ENCODE peak calls at places on chromosomes 5 and 9, in ten cellular contexts. One of them, this sample, is unnamed. For H3K27me3 and H3K4me1, the result is how much of the 10 kb centered on the place peaks cover.

GRCh38 chr9:111731916-111732315 is 62.8 kb downstream of the SHOC1 start:
- DNase-seq in colonic mucosa: no peak
- DNase-seq in mammary epithelial cell: peak
- DNase-seq in upper lobe of left lung: no peak
- DNase-seq in prostate gland: no peak
- DNase-seq in heart right ventricle: no peak
- DNase-seq in psoas muscle: no peak
- DNase-seq in pancreas: no peak
- DNase-seq in cardiac muscle cell: peak
- DNase-seq in aorta: no peak
- DNase-seq in this sample: no peak

GRCh38 chr5:102956599-102956998 is 163.3 kb downstream of the GIN1 start:
- DNase-seq in pancreas: no peak
- DNase-seq in cardiac muscle cell: no peak
- DNase-seq in mammary epithelial cell: no peak
- DNase-seq in heart right ventricle: no peak
- DNase-seq in psoas muscle: no peak
- DNase-seq in colonic mucosa: no peak
- DNase-seq in aorta: no peak
- DNase-seq in prostate gland: no peak
- DNase-seq in upper lobe of left lung: no peak
- DNase-seq in this sample: no peak

GRCh38 chr5:180115326-180116076 is 43.9 kb upstream of the RNF130 start:
- DNase-seq in aorta: no peak
- DNase-seq in pancreas: no peak
- DNase-seq in upper lobe of left lung: no peak
- DNase-seq in colonic mucosa: no peak
- DNase-seq in heart right ventricle: no peak
- DNase-seq in psoas muscle: no peak
- DNase-seq in mammary epithelial cell: no peak
- DNase-seq in cardiac muscle cell: no peak
- DNase-seq in prostate gland: no peak
- DNase-seq in this sample: no peak

GRCh38 chr9:136553581-136553980 is 7.7 kb upstream of the NOTCH1 start:
- DNase-seq in colonic mucosa: no peak
- DNase-seq in prostate gland: no peak
- DNase-seq in cardiac muscle cell: no peak
- DNase-seq in heart right ventricle: no peak
- DNase-seq in aorta: no peak
- DNase-seq in upper lobe of left lung: peak
- DNase-seq in psoas muscle: no peak
- DNase-seq in pancreas: no peak
- DNase-seq in mammary epithelial cell: no peak
- DNase-seq in this sample: no peak

GRCh38 chr9:136949239-136949816 is 2.7 kb upstream of the LCN12 start:
- DNase-seq in pancreas: no peak
- DNase-seq in aorta: no peak
- DNase-seq in psoas muscle: peak
- DNase-seq in upper lobe of left lung: peak
- DNase-seq in cardiac muscle cell: no peak
- DNase-seq in colonic mucosa: no peak
- DNase-seq in heart right ventricle: peak
- DNase-seq in mammary epithelial cell: no peak
- DNase-seq in prostate gland: no peak
- DNase-seq in this sample: no peak

GRCh38 chr5:125049721-125050357 is 303.4 kb upstream of the ZNF608 start:
- DNase-seq in prostate gland: no peak
- DNase-seq in aorta: no peak
- DNase-seq in colonic mucosa: no peak
- DNase-seq in psoas muscle: no peak
- DNase-seq in cardiac muscle cell: no peak
- DNase-seq in mammary epithelial cell: no peak
- DNase-seq in upper lobe of left lung: no peak
- DNase-seq in heart right ventricle: no peak
- DNase-seq in pancreas: no peak
- DNase-seq in this sample: no peak

GRCh38 chr9:106830527-106831140 is 32.3 kb upstream of the ZNF462 start:
- DNase-seq in psoas muscle: no peak
- DNase-seq in heart right ventricle: no peak
- DNase-seq in pancreas: no peak
- DNase-seq in mammary epithelial cell: peak
- DNase-seq in aorta: no peak
- DNase-seq in cardiac muscle cell: peak
- DNase-seq in prostate gland: no peak
- DNase-seq in colonic mucosa: no peak
- DNase-seq in upper lobe of left lung: no peak
- DNase-seq in this sample: no peak

GRCh38 chr9:114487607-114488300 is 17.5 kb downstream of the WHRN start:
- DNase-seq in colonic mucosa: peak
- DNase-seq in aorta: peak
- DNase-seq in heart right ventricle: no peak
- DNase-seq in cardiac muscle cell: peak
- DNase-seq in upper lobe of left lung: no peak
- DNase-seq in pancreas: peak
- DNase-seq in prostate gland: peak
- DNase-seq in psoas muscle: no peak
- DNase-seq in mammary epithelial cell: peak
- DNase-seq in this sample: no peak

DNA sequence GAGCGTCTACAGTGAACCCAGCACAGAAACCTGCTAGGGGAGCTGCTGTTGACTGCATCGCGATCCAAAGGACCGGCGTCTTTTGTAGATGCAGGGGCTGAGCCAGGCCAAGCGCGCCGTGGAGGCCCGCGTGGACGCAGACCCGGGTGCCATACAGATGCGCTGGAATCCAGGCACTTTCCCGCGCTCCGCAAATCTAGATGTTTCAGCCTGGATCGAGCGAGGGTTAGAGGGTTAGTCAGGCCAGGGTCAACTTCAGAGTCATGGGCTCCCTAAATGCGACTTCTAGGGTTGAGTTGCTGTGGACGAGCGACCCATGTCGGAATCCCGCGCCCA is 941 bp upstream of the TCF7 start:
- DNase-seq in mammary epithelial cell: no peak
- DNase-seq in prostate gland: no peak
- DNase-seq in psoas muscle: no peak
- DNase-seq in upper lobe of left lung: no peak
- DNase-seq in aorta: no peak
- DNase-seq in heart right ventricle: no peak
- DNase-seq in pancreas: no peak
- DNase-seq in colonic mucosa: no peak
- DNase-seq in cardiac muscle cell: no peak
- DNase-seq in this sample: no peak
- H3K27me3 ChIP-seq in mammary epithelial cell: under half
- H3K27me3 ChIP-seq in prostate gland: under half
- H3K27me3 ChIP-seq in psoas muscle: under half
- H3K27me3 ChIP-seq in upper lobe of left lung: under half
- H3K27me3 ChIP-seq in aorta: under half
- H3K27me3 ChIP-seq in heart right ventricle: under half
- H3K27me3 ChIP-seq in pancreas: under half
- H3K27me3 ChIP-seq in colonic mucosa: under half
- H3K27me3 ChIP-seq in cardiac muscle cell: under half
- H3K27me3 ChIP-seq in this sample: under half

GRCh38 chr5:90915393-90915792 is 356.8 kb downstream of the ADGRV1 start:
- DNase-seq in pancreas: no peak
- DNase-seq in psoas muscle: no peak
- DNase-seq in prostate gland: no peak
- DNase-seq in cardiac muscle cell: no peak
- DNase-seq in mammary epithelial cell: no peak
- DNase-seq in heart right ventricle: no peak
- DNase-seq in colonic mucosa: no peak
- DNase-seq in aorta: no peak
- DNase-seq in upper lobe of left lung: no peak
- DNase-seq in this sample: no peak

GRCh38 chr5:90909945-90910344 is 351.3 kb downstream of the ADGRV1 start:
- DNase-seq in aorta: no peak
- DNase-seq in colonic mucosa: no peak
- DNase-seq in psoas muscle: no peak
- DNase-seq in heart right ventricle: no peak
- DNase-seq in cardiac muscle cell: no peak
- DNase-seq in prostate gland: no peak
- DNase-seq in pancreas: no peak
- DNase-seq in upper lobe of left lung: no peak
- DNase-seq in mammary epithelial cell: no peak
- DNase-seq in this sample: no peak

GRCh38 chr5:90909091-90909503 is 350.5 kb downstream of the ADGRV1 start:
- DNase-seq in psoas muscle: no peak
- DNase-seq in aorta: no peak
- DNase-seq in pancreas: no peak
- DNase-seq in upper lobe of left lung: no peak
- DNase-seq in mammary epithelial cell: no peak
- DNase-seq in colonic mucosa: no peak
- DNase-seq in prostate gland: no peak
- DNase-seq in heart right ventricle: no peak
- DNase-seq in cardiac muscle cell: peak
- DNase-seq in this sample: no peak

DNA sequence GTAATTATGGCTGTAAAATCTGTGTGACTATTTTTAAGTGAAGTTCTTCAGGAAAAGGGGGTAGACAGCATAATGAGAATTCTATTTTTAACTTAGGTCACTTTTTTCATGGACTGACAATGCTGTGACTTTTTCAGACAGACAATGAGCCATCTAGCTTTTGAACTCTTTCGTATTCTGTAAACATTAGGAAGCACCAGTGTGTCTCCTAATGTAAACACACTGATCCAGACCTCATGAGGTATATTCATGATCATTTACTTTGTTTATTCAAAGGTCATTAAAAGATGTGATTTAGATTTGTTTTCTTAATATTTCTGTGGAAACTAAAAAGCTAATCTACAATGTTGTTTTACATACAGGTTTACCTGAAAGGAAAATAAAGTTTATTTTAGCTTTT is 352.6 kb downstream of the ADGRV1 start:
- DNase-seq in upper lobe of left lung: no peak
- DNase-seq in mammary epithelial cell: no peak
- DNase-seq in aorta: no peak
- DNase-seq in heart right ventricle: no peak
- DNase-seq in colonic mucosa: no peak
- DNase-seq in prostate gland: no peak
- DNase-seq in psoas muscle: no peak
- DNase-seq in pancreas: no peak
- DNase-seq in cardiac muscle cell: no peak
- DNase-seq in this sample: no peak
- H3K4me1 ChIP-seq in upper lobe of left lung: under half
- H3K4me1 ChIP-seq in mammary epithelial cell: under half
- H3K4me1 ChIP-seq in aorta: under half
- H3K4me1 ChIP-seq in heart right ventricle: under half
- H3K4me1 ChIP-seq in colonic mucosa: under half
- H3K4me1 ChIP-seq in prostate gland: under half
- H3K4me1 ChIP-seq in psoas muscle: under half
- H3K4me1 ChIP-seq in pancreas: under half
- H3K4me1 ChIP-seq in cardiac muscle cell: under half
- H3K4me1 ChIP-seq in this sample: under half

GRCh38 chr5:146337264-146337904 is 1.3 kb upstream of the POU4F3 start:
- DNase-seq in prostate gland: no peak
- DNase-seq in cardiac muscle cell: no peak
- DNase-seq in upper lobe of left lung: peak
- DNase-seq in colonic mucosa: no peak
- DNase-seq in psoas muscle: no peak
- DNase-seq in mammary epithelial cell: no peak
- DNase-seq in pancreas: no peak
- DNase-seq in aorta: no peak
- DNase-seq in heart right ventricle: no peak
- DNase-seq in this sample: no peak

GRCh38 chr5:146337928-146338327 is 711 bp upstream of the POU4F3 start:
- DNase-seq in upper lobe of left lung: no peak
- DNase-seq in heart right ventricle: no peak
- DNase-seq in psoas muscle: no peak
- DNase-seq in prostate gland: no peak
- DNase-seq in aorta: no peak
- DNase-seq in cardiac muscle cell: no peak
- DNase-seq in pancreas: no peak
- DNase-seq in mammary epithelial cell: no peak
- DNase-seq in colonic mucosa: no peak
- DNase-seq in this sample: no peak

GRCh38 chr5:146336197-146336596 is 2.4 kb upstream of the POU4F3 start:
- DNase-seq in mammary epithelial cell: no peak
- DNase-seq in psoas muscle: no peak
- DNase-seq in upper lobe of left lung: no peak
- DNase-seq in colonic mucosa: no peak
- DNase-seq in heart right ventricle: no peak
- DNase-seq in prostate gland: no peak
- DNase-seq in aorta: no peak
- DNase-seq in pancreas: no peak
- DNase-seq in cardiac muscle cell: no peak
- DNase-seq in this sample: no peak

GRCh38 chr5:146331257-146331822 is 7.3 kb upstream of the POU4F3 start:
- DNase-seq in prostate gland: no peak
- DNase-seq in upper lobe of left lung: no peak
- DNase-seq in colonic mucosa: no peak
- DNase-seq in aorta: no peak
- DNase-seq in heart right ventricle: no peak
- DNase-seq in mammary epithelial cell: no peak
- DNase-seq in cardiac muscle cell: no peak
- DNase-seq in psoas muscle: no peak
- DNase-seq in pancreas: no peak
- DNase-seq in this sample: no peak

DNA sequence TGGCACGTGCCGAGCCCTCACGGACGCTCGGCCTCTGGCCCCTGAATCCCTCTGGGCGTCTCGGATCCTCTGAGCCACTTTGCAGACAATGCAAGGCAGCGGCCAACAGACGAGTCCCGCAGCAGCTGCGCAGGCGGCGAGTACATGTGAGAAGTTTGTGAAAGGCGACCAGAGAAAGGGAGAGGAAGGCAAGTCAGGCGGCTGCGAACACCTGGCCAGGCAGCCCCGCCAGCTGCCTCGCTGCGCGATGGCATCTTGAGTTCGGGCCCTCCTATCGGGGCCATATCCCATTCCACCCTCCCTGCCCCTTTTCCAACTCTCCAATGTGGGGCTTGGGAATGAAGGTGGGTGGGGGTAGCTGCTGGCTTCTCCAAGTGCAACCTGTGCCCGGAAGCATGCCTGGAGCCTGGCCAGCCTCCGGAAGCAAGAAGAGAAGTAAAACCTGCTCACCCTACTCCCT is 4.5 kb upstream of the POU4F3 start:
- DNase-seq in psoas muscle: no peak
- DNase-seq in cardiac muscle cell: no peak
- DNase-seq in pancreas: no peak
- DNase-seq in colonic mucosa: no peak
- DNase-seq in heart right ventricle: no peak
- DNase-seq in mammary epithelial cell: no peak
- DNase-seq in prostate gland: no peak
- DNase-seq in aorta: no peak
- DNase-seq in upper lobe of left lung: peak
- DNase-seq in this sample: no peak
- H3K27me3 ChIP-seq in psoas muscle: under half
- H3K27me3 ChIP-seq in cardiac muscle cell: half or more
- H3K27me3 ChIP-seq in pancreas: under half
- H3K27me3 ChIP-seq in colonic mucosa: under half
- H3K27me3 ChIP-seq in heart right ventricle: under half
- H3K27me3 ChIP-seq in mammary epithelial cell: under half
- H3K27me3 ChIP-seq in prostate gland: under half
- H3K27me3 ChIP-seq in aorta: under half
- H3K27me3 ChIP-seq in upper lobe of left lung: under half
- H3K27me3 ChIP-seq in this sample: half or more

GRCh38 chr9:3951266-3951665 is 348.6 kb downstream of the GLIS3 start:
- DNase-seq in psoas muscle: no peak
- DNase-seq in pancreas: no peak
- DNase-seq in prostate gland: no peak
- DNase-seq in colonic mucosa: no peak
- DNase-seq in aorta: no peak
- DNase-seq in heart right ventricle: no peak
- DNase-seq in cardiac muscle cell: peak
- DNase-seq in mammary epithelial cell: no peak
- DNase-seq in upper lobe of left lung: no peak
- DNase-seq in this sample: no peak

GRCh38 chr9:3954228-3954949 is 345.5 kb downstream of the GLIS3 start:
- DNase-seq in cardiac muscle cell: no peak
- DNase-seq in mammary epithelial cell: no peak
- DNase-seq in prostate gland: no peak
- DNase-seq in pancreas: no peak
- DNase-seq in heart right ventricle: no peak
- DNase-seq in colonic mucosa: no peak
- DNase-seq in aorta: no peak
- DNase-seq in upper lobe of left lung: no peak
- DNase-seq in psoas muscle: no peak
- DNase-seq in this sample: no peak

GRCh38 chr9:3948826-3949578 is 350.9 kb downstream of the GLIS3 start:
- DNase-seq in pancreas: no peak
- DNase-seq in mammary epithelial cell: no peak
- DNase-seq in upper lobe of left lung: no peak
- DNase-seq in psoas muscle: no peak
- DNase-seq in aorta: no peak
- DNase-seq in prostate gland: no peak
- DNase-seq in cardiac muscle cell: peak
- DNase-seq in colonic mucosa: no peak
- DNase-seq in heart right ventricle: no peak
- DNase-seq in this sample: no peak

GRCh38 chr9:3946840-3947239 is 353.0 kb downstream of the GLIS3 start:
- DNase-seq in psoas muscle: no peak
- DNase-seq in aorta: no peak
- DNase-seq in cardiac muscle cell: no peak
- DNase-seq in colonic mucosa: no peak
- DNase-seq in mammary epithelial cell: no peak
- DNase-seq in heart right ventricle: no peak
- DNase-seq in upper lobe of left lung: peak
- DNase-seq in pancreas: no peak
- DNase-seq in prostate gland: no peak
- DNase-seq in this sample: no peak

GRCh38 chr9:3949744-3950143 is 350.1 kb downstream of the GLIS3 start:
- DNase-seq in colonic mucosa: no peak
- DNase-seq in upper lobe of left lung: no peak
- DNase-seq in psoas muscle: no peak
- DNase-seq in mammary epithelial cell: no peak
- DNase-seq in pancreas: no peak
- DNase-seq in cardiac muscle cell: no peak
- DNase-seq in prostate gland: no peak
- DNase-seq in heart right ventricle: no peak
- DNase-seq in aorta: no peak
- DNase-seq in this sample: no peak
- H3K4me1 ChIP-seq in colonic mucosa: under half
- H3K4me1 ChIP-seq in upper lobe of left lung: under half
- H3K4me1 ChIP-seq in psoas muscle: under half
- H3K4me1 ChIP-seq in mammary epithelial cell: under half
- H3K4me1 ChIP-seq in pancreas: under half
- H3K4me1 ChIP-seq in cardiac muscle cell: under half
- H3K4me1 ChIP-seq in prostate gland: under half
- H3K4me1 ChIP-seq in heart right ventricle: under half
- H3K4me1 ChIP-seq in aorta: under half
- H3K4me1 ChIP-seq in this sample: under half

This sample was measured in left ventricle myocardium inferior.